ENCODE peak calls at places on chromosome 11, in eight cellular contexts. P is heart left ventricle; O is CD8-positive, alpha-beta memory T cell; B is hepatocyte; J is right cardiac atrium; F is IMR-90; D is fibroblast of mammary gland; C is ovary. V is an unnamed sample.

GRCh38 chr11:114154271-114155047 is 94.9 kb downstream of the ZBTB16 start:
- DNase-seq in P (no peak), O (no peak), B (no peak), J (peak; percentile 34), F (no peak), D (peak; percentile 96), C (no peak), V (no peak)

GRCh38 chr11:123674297-123674696 is 19.9 kb upstream of the SCN3B start:
- DNase-seq in P (no peak), O (no peak), B (no peak), J (no peak), F (no peak), D (no peak), C (no peak), V (no peak)

GRCh38 chr11:7527029-7527428 is 13.2 kb downstream of the PPFIBP2 start:
- DNase-seq in P (no peak), O (peak; percentile 62), B (no peak), J (no peak), F (no peak), D (no peak), C (no peak), V (no peak)

GRCh38 chr11:121418625-121419114 is 33.4 kb upstream of the SORL1 start:
- DNase-seq in P (peak; percentile 42), O (peak; percentile 70), B (no peak), J (no peak), F (no peak), D (no peak), C (no peak), V (no peak)

GRCh38 chr11:109237636-109238035 is 184.4 kb upstream of the C11orf87 start:
- DNase-seq in P (no peak), O (no peak), B (no peak), J (no peak), F (no peak), D (no peak), C (no peak), V (no peak)

GRCh38 chr11:102986815-102987214 is 31.3 kb upstream of the MMP13 start:
- DNase-seq in P (no peak), O (no peak), B (no peak), J (no peak), F (peak; percentile 88), D (peak; percentile 83), C (no peak), V (no peak)

GRCh38 chr11:132901638-132902610 is 630.4 kb downstream of the OPCML start:
- DNase-seq in P (no peak), O (no peak), B (no peak), J (no peak), F (no peak), D (no peak), C (no peak), V (no peak)

GRCh38 chr11:47950396-47950795 is 30.0 kb upstream of the PTPRJ start:
- DNase-seq in P (no peak), O (peak; percentile 71), B (no peak), J (no peak), F (no peak), D (no peak), C (no peak), V (no peak)

DNA sequence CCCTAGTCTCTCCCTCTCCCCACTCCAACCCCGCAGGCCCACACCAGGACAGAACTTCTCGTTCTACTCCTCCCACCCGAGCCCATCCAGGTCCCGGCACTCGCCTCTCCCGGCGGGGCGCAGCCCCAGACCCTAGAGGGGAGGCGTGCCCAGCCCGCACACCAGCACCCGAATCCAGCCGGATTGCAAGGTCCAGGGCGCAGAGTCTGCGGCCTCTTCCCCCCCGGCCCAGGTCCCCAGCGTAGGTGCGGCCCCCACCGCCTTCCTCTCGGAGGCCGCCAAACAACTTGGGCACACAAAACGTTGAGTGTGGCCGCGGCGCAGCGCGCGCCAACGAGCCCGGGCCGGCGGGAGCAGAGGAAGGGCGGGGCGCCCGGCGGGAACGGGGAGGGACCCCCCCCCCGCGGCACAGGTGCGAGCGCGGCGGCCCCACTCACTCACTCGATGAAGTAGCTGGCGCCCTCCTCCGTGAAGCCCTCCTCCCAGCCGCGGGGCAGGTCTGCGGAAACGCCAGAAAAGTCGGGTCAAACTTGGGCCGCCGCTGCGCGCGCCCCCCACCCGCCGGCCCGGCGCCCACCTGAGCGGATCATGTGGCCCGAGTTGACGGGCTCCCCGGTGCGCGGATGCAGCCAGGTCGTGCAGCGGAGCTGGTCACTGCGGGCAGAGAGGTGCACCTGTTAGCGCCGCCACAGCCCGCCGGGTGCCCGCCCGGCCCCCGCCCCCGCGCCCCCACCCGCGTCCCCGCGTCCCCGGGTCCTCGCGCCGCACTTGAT is 480 bp downstream of the PLEKHA7 start:
- DNase-seq in P (no peak), O (peak; percentile 20), B (peak; percentile 67), J (peak; percentile 61), F (no peak), D (no peak), C (peak; percentile 31), V (peak; percentile 84)
- H3K4me3 ChIP-seq in P (peak overlapping the region; percentile 72), O (peak overlapping the region; percentile 32), B (peak overlapping the region; percentile 83), J (peak overlapping the region; percentile 81), F (no peak overlapping the region), D (peak overlapping the region; percentile 47), C (peak overlapping the region; percentile 56), V (peak overlapping the region; percentile 74)

DNA sequence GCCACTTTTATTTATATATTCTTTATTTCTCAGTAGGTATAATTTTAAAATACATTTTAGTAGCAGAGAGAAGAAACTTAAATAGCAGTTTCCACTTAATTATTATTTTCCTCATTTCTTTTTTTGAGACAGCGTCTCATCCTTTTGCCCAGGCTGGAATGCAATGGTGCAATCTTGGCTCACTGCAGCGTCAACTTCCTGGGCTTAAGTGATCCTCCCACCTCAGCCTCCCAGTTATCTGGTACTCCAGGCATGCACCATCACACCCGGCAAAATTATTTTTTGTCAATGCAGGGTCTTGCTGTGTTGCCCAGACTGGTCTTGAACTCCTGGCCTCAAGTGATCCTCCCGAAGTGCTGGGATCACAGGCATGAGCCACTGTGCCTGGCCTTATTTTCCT is 38.3 kb downstream of the ATG13 start:
- DNase-seq in P (no peak), O (no peak), B (no peak), J (no peak), F (no peak), D (no peak), C (no peak), V (no peak)
- H3K4me3 ChIP-seq in P (no peak overlapping the region), O (no peak overlapping the region), B (no peak overlapping the region), J (no peak overlapping the region), F (no peak overlapping the region), D (no peak overlapping the region), C (no peak overlapping the region), V (no peak overlapping the region)

DNA sequence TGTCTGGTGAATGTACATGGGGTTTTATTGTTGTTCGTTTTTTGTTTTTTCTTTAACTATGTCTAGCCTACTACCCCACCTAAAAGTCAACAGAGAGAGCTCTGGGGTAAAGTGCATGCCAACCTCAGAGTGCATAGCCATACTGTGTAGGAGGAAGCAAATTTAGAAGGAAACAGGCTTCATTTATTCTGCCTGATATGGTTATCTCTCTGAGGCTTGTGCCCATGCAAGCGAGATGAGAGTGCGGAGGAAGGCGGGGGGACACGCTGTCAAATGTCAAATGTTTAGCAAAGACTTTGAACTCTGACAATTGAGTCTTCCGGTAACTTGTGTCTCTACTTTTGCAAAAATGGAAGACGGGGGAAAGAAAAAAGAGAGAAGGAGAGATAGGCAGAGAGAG is 295.5 kb downstream of the ETS1 start:
- DNase-seq in P (no peak), O (peak; percentile 53), B (no peak), J (no peak), F (no peak), D (no peak), C (no peak), V (no peak)
- H3K4me3 ChIP-seq in P (no peak overlapping the region), O (peak overlapping the region; percentile 58), B (no peak overlapping the region), J (no peak overlapping the region), F (no peak overlapping the region), D (no peak overlapping the region), C (no peak overlapping the region), V (no peak overlapping the region)

GRCh38 chr11:128624269-128625170 is 37.2 kb upstream of the ETS1 start:
- DNase-seq in P (no peak), O (peak; percentile 82), B (no peak), J (peak; percentile 50), F (no peak), D (no peak), C (no peak), V (peak; percentile 49)
- H3K4me3 ChIP-seq in P (no peak overlapping the region), O (peak overlapping the region; percentile 44), B (no peak overlapping the region), J (no peak overlapping the region), F (no peak overlapping the region), D (no peak overlapping the region), C (no peak overlapping the region), V (no peak overlapping the region)

GRCh38 chr11:3641191-3641590 is 601 bp downstream of the ART5 start:
- DNase-seq in P (no peak), O (no peak), B (no peak), J (peak; percentile 53), F (no peak), D (no peak), C (no peak), V (no peak)
- H3K4me3 ChIP-seq in P (no peak overlapping the region), O (no peak overlapping the region), B (no peak overlapping the region), J (no peak overlapping the region), F (no peak overlapping the region), D (no peak overlapping the region), C (no peak overlapping the region), V (no peak overlapping the region)

DNA sequence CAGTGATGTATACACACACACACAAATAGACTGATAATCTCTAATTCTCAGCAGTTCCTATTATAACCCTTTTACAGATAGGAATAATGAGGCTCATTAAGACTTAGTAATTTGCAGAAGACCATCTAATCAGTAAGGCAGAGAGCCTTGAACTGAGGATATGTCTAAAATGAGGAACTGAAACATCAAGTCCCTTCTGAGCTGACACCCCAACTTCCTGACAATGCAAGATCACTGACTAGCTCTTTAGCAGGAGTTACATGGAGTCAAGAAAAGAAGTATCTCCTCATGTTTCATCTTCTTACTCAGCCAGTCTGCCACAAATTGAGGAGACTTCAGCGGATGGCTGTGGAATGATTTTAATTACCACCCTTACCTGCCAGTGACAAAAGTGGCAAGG is 193.0 kb downstream of the MSANTD4 start:
- DNase-seq in P (no peak), O (no peak), B (no peak), J (no peak), F (no peak), D (no peak), C (no peak), V (no peak)
- H3K4me3 ChIP-seq in P (no peak overlapping the region), O (no peak overlapping the region), B (no peak overlapping the region), J (no peak overlapping the region), F (no peak overlapping the region), D (no peak overlapping the region), C (no peak overlapping the region), V (no peak overlapping the region)

V was measured in pancreas.